ENCODE peak calls at places on chromosome 11, in six cellular contexts. Y is H9, U is IMR-90, C is H1, L is trophoblast cell, E is mesenchymal stem cell. J is an unnamed sample.

GRCh38 chr11:86696004-86696403 is 23.6 kb upstream of the ME3 start:
- DNase-seq in Y (no peak), U (peak; percentile 92), C (no peak), L (no peak), E (peak; percentile 93), J (no peak)

GRCh38 chr11:23502821-23503220 is 642.5 kb upstream of the CCDC179 start:
- DNase-seq in Y (no peak), U (peak; percentile 43), C (no peak), L (no peak), E (no peak), J (no peak)

GRCh38 chr11:61908730-61909622 is 8.4 kb downstream of the RAB3IL1 start:
- DNase-seq in Y (no peak), U (no peak), C (no peak), L (no peak), E (no peak), J (no peak)

GRCh38 chr11:36453678-36454077 is 56.4 kb downstream of the TRAF6 start:
- DNase-seq in Y (no peak), U (peak; percentile 37), C (no peak), L (no peak), E (peak; percentile 22), J (no peak)

GRCh38 chr11:4103269-4103668 is 8.7 kb downstream of the RRM1 start:
- DNase-seq in Y (no peak), U (no peak), C (no peak), L (no peak), E (no peak), J (no peak)

GRCh38 chr11:110428956-110429613 is 663 bp upstream of the FDX1 start:
- DNase-seq in Y (no peak), U (no peak), C (no peak), L (peak; percentile 96), E (peak; percentile 3), J (no peak)

GRCh38 chr11:117072517-117073218 is 25.6 kb downstream of the SIK3 start:
- DNase-seq in Y (no peak), U (peak; percentile 96), C (no peak), L (peak; percentile 72), E (peak; percentile 96), J (no peak)

GRCh38 chr11:4680341-4680740 is 17.3 kb downstream of the OR51E2 start:
- DNase-seq in Y (no peak), U (no peak), C (no peak), L (no peak), E (no peak), J (no peak)

GRCh38 chr11:70420008-70420464 is 21.7 kb downstream of the CTTN start:
- DNase-seq in Y (no peak), U (peak; percentile 68), C (no peak), L (no peak), E (peak; percentile 60), J (no peak)

GRCh38 chr11:108926522-108927380 is 261.9 kb downstream of the DDX10 start:
- DNase-seq in Y (no peak), U (no peak), C (no peak), L (no peak), E (no peak), J (no peak)

GRCh38 chr11:113394919-113395318 is 7.3 kb downstream of the ANKK1 start:
- DNase-seq in Y (no peak), U (no peak), C (no peak), L (no peak), E (no peak), J (no peak)

GRCh38 chr11:2466869-2467694 is 22.3 kb downstream of the KCNQ1 start:
- DNase-seq in Y (no peak), U (no peak), C (no peak), L (no peak), E (no peak), J (no peak)

GRCh38 chr11:47552086-47552580 is 799 bp downstream of the CELF1 start:
- DNase-seq in Y (peak; percentile 51), U (peak; percentile 52), C (peak; percentile 58), L (peak; percentile 11), E (peak; percentile 75), J (no peak)

GRCh38 chr11:2917842-2918490 is 11.3 kb downstream of the PHLDA2 start:
- DNase-seq in Y (no peak), U (no peak), C (no peak), L (no peak), E (no peak), J (no peak)

GRCh38 chr11:46063138-46063537 is 58.1 kb downstream of the PHF21A start:
- DNase-seq in Y (no peak), U (no peak), C (no peak), L (no peak), E (no peak), J (no peak)

GRCh38 chr11:66489636-66490035 is 9.4 kb downstream of the DPP3 start:
- DNase-seq in Y (no peak), U (no peak), C (no peak), L (no peak), E (no peak), J (no peak)

GRCh38 chr11:13384837-13385417 is 78.1 kb downstream of the BTBD10 start:
- DNase-seq in Y (peak; percentile 54), U (peak; percentile 68), C (peak; percentile 58), L (peak; percentile 12), E (peak; percentile 56), J (peak; percentile 23)

GRCh38 chr11:1827095-1827797 is 7.5 kb upstream of the SYT8 start:
- DNase-seq in Y (no peak), U (peak; percentile 65), C (no peak), L (no peak), E (peak; percentile 50), J (no peak)

GRCh38 chr11:17439316-17439782 is 37.3 kb downstream of the ABCC8 start:
- DNase-seq in Y (peak; percentile 38), U (no peak), C (no peak), L (no peak), E (no peak), J (no peak)

GRCh38 chr11:12175694-12176241 is 65.4 kb downstream of the MICAL2 start:
- DNase-seq in Y (no peak), U (peak; percentile 97), C (no peak), L (peak; percentile 49), E (peak; percentile 94), J (no peak)

GRCh38 chr11:7892751-7893356 is 38.2 kb downstream of the OR10A6 start:
- DNase-seq in Y (no peak), U (peak; percentile 74), C (no peak), L (peak; percentile 52), E (peak; percentile 72), J (peak; percentile 35)

GRCh38 chr11:94272738-94273313 is 31.6 kb upstream of the IZUMO1R start:
- DNase-seq in Y (no peak), U (no peak), C (no peak), L (peak; percentile 35), E (no peak), J (no peak)

GRCh38 chr11:27209562-27210005 is 153.4 kb downstream of the CCDC34 start:
- DNase-seq in Y (no peak), U (peak; percentile 93), C (no peak), L (peak; percentile 66), E (peak; percentile 94), J (no peak)

GRCh38 chr11:61090092-61090491 is 12.2 kb upstream of the CD5 start:
- DNase-seq in Y (no peak), U (no peak), C (no peak), L (no peak), E (no peak), J (no peak)

GRCh38 chr11:45412521-45412920 is 126.4 kb upstream of the SYT13 start:
- DNase-seq in Y (no peak), U (no peak), C (peak; percentile 51), L (no peak), E (no peak), J (no peak)

GRCh38 chr11:116732740-116733385 is 39.9 kb downstream of the BUD13 start:
- DNase-seq in Y (peak; percentile 90), U (peak; percentile 68), C (peak; percentile 87), L (peak; percentile 74), E (peak; percentile 70), J (peak; percentile 61)

GRCh38 chr11:72634472-72635095 is 39.6 kb downstream of the PDE2A start:
- DNase-seq in Y (no peak), U (no peak), C (no peak), L (no peak), E (no peak), J (no peak)

GRCh38 chr11:61793084-61793828 is 545 bp downstream of the FEN1 start:
- DNase-seq in Y (no peak), U (no peak), C (no peak), L (no peak), E (no peak), J (no peak)

GRCh38 chr11:117842131-117842941 is 17.8 kb upstream of the FXYD2 start:
- DNase-seq in Y (peak; percentile 29), U (no peak), C (peak; percentile 39), L (peak; percentile 40), E (no peak), J (no peak)

GRCh38 chr11:64092761-64093136 is 57.0 kb downstream of the FLRT1 start:
- DNase-seq in Y (no peak), U (no peak), C (no peak), L (no peak), E (no peak), J (no peak)
- H3K4me1 ChIP-seq in Y (no peaks in the 10 kb centered on the region), U (peaks cover 35% of the 10 kb centered on the region), C (no peaks in the 10 kb centered on the region), L (no peaks in the 10 kb centered on the region), E (peaks cover 45% of the 10 kb centered on the region), J (peaks cover 50% of the 10 kb centered on the region)

GRCh38 chr11:35365961-35366360 is 53.4 kb downstream of the SLC1A2 start:
- DNase-seq in Y (no peak), U (peak; percentile 87), C (no peak), L (no peak), E (no peak), J (no peak)

GRCh38 chr11:35367491-35367890 is 51.9 kb downstream of the SLC1A2 start:
- DNase-seq in Y (no peak), U (peak; percentile 92), C (no peak), L (peak; percentile 27), E (peak; percentile 67), J (no peak)

GRCh38 chr11:35364101-35364780 is 55.1 kb downstream of the SLC1A2 start:
- DNase-seq in Y (no peak), U (peak; percentile 86), C (no peak), L (no peak), E (peak; percentile 77), J (no peak)

GRCh38 chr11:35365395-35365794 is 54.0 kb downstream of the SLC1A2 start:
- DNase-seq in Y (no peak), U (no peak), C (no peak), L (no peak), E (no peak), J (no peak)

DNA sequence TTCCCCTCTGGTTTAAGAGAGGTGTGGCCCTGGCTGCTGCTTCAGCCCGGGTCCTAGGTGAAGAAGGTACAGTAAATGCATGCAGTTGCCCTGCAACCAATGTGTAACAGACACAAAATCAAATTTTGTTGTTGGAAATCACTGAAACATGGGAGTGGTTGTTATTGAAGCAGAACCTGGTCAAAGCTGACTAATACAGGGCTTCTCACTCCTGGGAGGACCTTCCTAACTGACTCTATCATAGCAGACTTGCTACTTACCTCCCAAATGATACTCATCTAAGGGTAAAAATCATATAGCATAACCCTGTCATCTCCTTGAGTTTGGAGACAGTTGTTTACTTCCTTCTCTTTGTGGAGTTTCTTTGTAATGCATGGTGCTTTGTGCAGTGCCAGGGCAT is 52.6 kb downstream of the SLC1A2 start:
- DNase-seq in Y (no peak), U (no peak), C (no peak), L (no peak), E (no peak), J (no peak)
- H4K91ac ChIP-seq in Y (no peak overlapping the region), U (no peak overlapping the region), C (no peak overlapping the region), L (no peak overlapping the region), E (no peak overlapping the region), J (no peak overlapping the region)

GRCh38 chr11:123135863-123136446 is 59.1 kb downstream of the CLMP start:
- DNase-seq in Y (no peak), U (no peak), C (no peak), L (no peak), E (no peak), J (no peak)
- H3K4me1 ChIP-seq in Y (no peaks in the 10 kb centered on the region), U (peaks cover 9% of the 10 kb centered on the region), C (no peaks in the 10 kb centered on the region), L (peaks cover 2% of the 10 kb centered on the region), E (peaks cover 7% of the 10 kb centered on the region), J (no peaks in the 10 kb centered on the region)

GRCh38 chr11:5690216-5690615 is 626 bp downstream of the TRIM22 start:
- DNase-seq in Y (no peak), U (peak; percentile 40), C (no peak), L (no peak), E (peak; percentile 12), J (no peak)
- H4K91ac ChIP-seq in Y (no peak overlapping the region), U (peak overlapping the region; percentile 96), C (no peak overlapping the region), L (peak overlapping the region; percentile 38), E (no peak overlapping the region), J (no peak overlapping the region)

J was measured in neuronal stem cell.